ENCODE peak calls at places on chromosomes 4 and X, in ten cellular contexts. U is foreskin fibroblast, O is lower leg skin, M is fibroblast of the aortic adventitia, I is ascending aorta, H is suprapubic skin, G is bronchial epithelial cell, D is psoas muscle, W is WERI-Rb-1, F is PC-3. X is an unnamed sample.

GRCh38 chr4:159191989-159192388 is 89.1 kb downstream of the RAPGEF2 start:
- DNase-seq in U (peak; percentile 72), G (peak; percentile 76), W (no peak), O (no peak), F (peak; percentile 81), H (no peak), I (no peak), D (no peak), M (peak; percentile 76), X (peak; percentile 24)

GRCh38 chr4:130210871-130211270 is 1114.9 kb downstream of the C4orf33 start:
- DNase-seq in D (no peak), F (peak; percentile 47), H (no peak), I (no peak), G (peak; percentile 6), O (no peak), W (no peak), U (peak; percentile 0), M (peak; percentile 48), X (peak; percentile 64)

GRCh38 chr4:122874194-122874593 is 47.6 kb downstream of the FGF2 start:
- DNase-seq in U (peak; percentile 87), D (no peak), I (no peak), O (no peak), G (peak; percentile 83), W (no peak), H (no peak), M (peak; percentile 94), F (peak; percentile 67), X (peak; percentile 41)

GRCh38 chrX:148771440-148771839 is 271.0 kb downstream of the AFF2 start:
- DNase-seq in O (no peak), F (no peak), U (no peak), M (peak; percentile 2), D (no peak), W (no peak), H (no peak), I (no peak), G (no peak), X (no peak)

GRCh38 chrX:72137846-72138455 is 6.2 kb upstream of the RTL5 start:
- DNase-seq in D (no peak), I (no peak), G (no peak), F (no peak), U (no peak), O (peak; percentile 61), M (no peak), W (no peak), H (no peak), X (no peak)

GRCh38 chrX:96407501-96407900 is 277.1 kb upstream of the DIAPH2 start:
- DNase-seq in I (no peak), G (peak; percentile 55), W (no peak), M (peak; percentile 77), H (no peak), U (peak; percentile 80), D (no peak), F (peak; percentile 86), O (no peak), X (peak; percentile 20)

GRCh38 chr4:16598241-16599224 is 299.9 kb downstream of the LDB2 start:
- DNase-seq in U (no peak), G (no peak), D (no peak), I (no peak), M (peak; percentile 67), O (no peak), F (peak; percentile 75), W (no peak), H (no peak), X (no peak)

GRCh38 chr4:2792711-2793577 is at the start of gene SH3BP2:
- DNase-seq in O (peak; percentile 95), D (peak; percentile 91), W (peak; percentile 89), U (peak; percentile 87), M (peak; percentile 47), F (peak; percentile 59), I (no peak), G (peak; percentile 38), H (peak; percentile 89), X (no peak)

GRCh38 chr4:107261241-107261874 is 225.2 kb upstream of the DKK2 start:
- DNase-seq in F (peak; percentile 28), W (no peak), H (no peak), O (no peak), D (no peak), I (no peak), U (peak; percentile 30), G (peak; percentile 68), M (peak; percentile 13), X (no peak)

GRCh38 chrX:112863850-112864249 is 23.2 kb upstream of the AMOT start:
- DNase-seq in F (no peak), O (no peak), I (no peak), U (no peak), H (no peak), G (no peak), D (no peak), M (no peak), W (no peak), X (no peak)

GRCh38 chr4:37268311-37268710 is 23.8 kb downstream of the NWD2 start:
- DNase-seq in I (no peak), O (no peak), D (no peak), M (no peak), G (no peak), W (no peak), U (no peak), H (no peak), F (no peak), X (no peak)

GRCh38 chr4:48991357-48991756 is 5.3 kb downstream of the CWH43 start:
- DNase-seq in M (no peak), H (no peak), I (no peak), G (peak; percentile 55), F (no peak), U (no peak), D (no peak), O (no peak), W (no peak), X (no peak)

GRCh38 chr4:48985602-48985975 is 486 bp upstream of the CWH43 start:
- DNase-seq in U (no peak), G (no peak), D (no peak), H (no peak), F (no peak), O (no peak), I (no peak), W (no peak), M (no peak), X (no peak)

GRCh38 chr4:48989461-48990203 is 3.6 kb downstream of the CWH43 start:
- DNase-seq in H (no peak), O (no peak), F (no peak), U (no peak), G (no peak), D (no peak), W (no peak), I (no peak), M (no peak), X (no peak)

GRCh38 chr4:48986654-48987164 is 634 bp downstream of the CWH43 start:
- DNase-seq in F (peak; percentile 27), D (no peak), W (no peak), O (no peak), G (no peak), H (no peak), U (no peak), I (no peak), M (no peak), X (no peak)

DNA sequence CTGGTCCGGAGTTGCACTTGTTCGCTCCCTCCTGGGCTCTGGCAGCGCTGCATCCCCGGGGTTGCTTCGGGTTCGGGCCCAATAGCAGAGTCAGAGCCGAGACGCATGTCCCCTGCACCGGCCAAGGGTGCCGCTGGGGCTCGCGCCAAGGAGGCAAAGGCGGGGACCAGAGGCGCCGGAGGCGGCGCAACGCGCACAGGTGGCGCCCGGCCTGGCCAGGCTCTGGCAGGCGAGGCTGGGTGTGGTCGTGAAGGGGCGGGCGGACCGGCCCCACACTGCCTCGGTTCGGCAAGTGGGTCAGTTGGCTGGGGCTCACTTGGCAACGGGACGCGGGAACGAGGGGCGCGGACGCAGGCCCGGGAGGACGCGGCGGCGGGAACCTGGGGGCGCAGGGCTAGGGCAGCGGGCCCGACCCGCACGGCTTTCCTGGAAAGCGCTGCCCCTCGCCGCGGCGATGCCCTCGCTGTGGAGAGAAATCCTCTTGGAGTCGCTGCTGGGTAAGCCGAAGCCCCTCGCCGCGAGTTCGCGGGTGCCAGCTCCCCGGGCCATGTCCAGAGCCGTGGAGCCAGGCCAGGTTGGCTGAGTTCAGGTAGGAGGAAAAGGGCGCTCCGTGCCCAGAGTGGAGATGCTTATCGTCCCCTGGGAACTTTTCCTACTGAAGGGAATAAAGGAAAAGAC is at the start of gene CWH43:
- DNase-seq in I (no peak), G (no peak), F (peak; percentile 61), H (no peak), D (no peak), W (peak; percentile 42), O (no peak), M (no peak), U (peak; percentile 7), X (no peak)
- H3K4me3 ChIP-seq in I (peak within 1 kb of the TSS; percentile 22), G (peak within 1 kb of the TSS; percentile 44), F (peak within 1 kb of the TSS; percentile 77), H (peak within 1 kb of the TSS; percentile 54), D (peak within 1 kb of the TSS; percentile 22), W (peak within 1 kb of the TSS; percentile 26), O (peak within 1 kb of the TSS; percentile 16), M (no peak within 1 kb of the TSS), U (no peak within 1 kb of the TSS), X (peak within 1 kb of the TSS; percentile 23)

DNA sequence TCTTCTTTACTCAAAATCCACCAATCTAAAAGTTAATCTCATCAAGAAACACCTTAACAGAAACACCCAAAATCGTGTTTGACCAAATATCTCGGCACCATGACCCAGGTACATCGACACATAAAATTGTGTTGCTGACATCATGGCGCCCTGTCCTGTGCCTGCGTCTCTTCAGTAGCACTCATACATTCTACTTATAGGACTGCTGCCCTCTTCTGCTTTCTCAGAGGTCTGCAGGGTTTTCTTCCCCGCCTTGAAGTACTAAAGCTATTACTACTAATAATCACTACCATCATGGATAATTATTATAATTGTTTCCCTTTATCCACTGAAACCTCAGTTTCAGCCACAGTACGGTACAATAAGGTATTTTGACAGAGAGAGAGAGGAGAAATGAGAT is 1403.1 kb upstream of the TENM3 start:
- DNase-seq in I (no peak), D (no peak), O (no peak), M (no peak), W (no peak), H (no peak), G (no peak), F (no peak), U (no peak), X (no peak)
- TF ChIP-seq CTCF in I (no peak), D (no peak), O (no peak), M (no peak), W (peak; percentile 27), H (no peak), G (no peak), F (peak; percentile 9), U (no peak), X (no peak)

DNA sequence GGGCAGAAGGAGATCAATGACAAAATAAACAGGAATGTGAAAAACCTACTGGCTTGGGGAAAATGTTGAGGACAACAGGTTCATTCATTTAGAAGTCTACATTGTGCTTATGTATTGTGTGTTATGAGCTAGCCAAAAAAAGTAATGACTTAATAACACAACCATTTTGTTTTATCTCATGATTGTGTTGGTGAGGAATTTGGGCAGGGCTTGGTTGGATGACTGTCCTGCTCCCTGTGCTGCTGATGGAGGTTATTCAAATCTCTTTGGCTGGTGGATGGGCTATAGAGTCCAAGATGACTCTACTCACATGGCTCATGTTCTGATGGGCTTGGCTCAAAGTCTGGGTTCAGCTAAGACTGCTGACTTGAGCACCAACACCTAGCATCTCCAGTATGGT is 116.3 kb downstream of the HS3ST1 start:
- DNase-seq in W (no peak), O (no peak), F (peak; percentile 15), G (peak; percentile 92), D (no peak), I (no peak), U (peak; percentile 2), M (peak; percentile 95), H (no peak), X (peak; percentile 37)
- H3K4me3 ChIP-seq in W (no peak overlapping the region), O (no peak overlapping the region), F (no peak overlapping the region), G (no peak overlapping the region), D (no peak overlapping the region), I (no peak overlapping the region), U (no peak overlapping the region), M (no peak overlapping the region), H (no peak overlapping the region), X (no peak overlapping the region)

GRCh38 chr4:13215560-13215959 is 268.6 kb downstream of the RAB28 start:
- DNase-seq in D (no peak), F (no peak), W (no peak), I (no peak), O (no peak), M (no peak), U (no peak), G (no peak), H (no peak), X (no peak)
- TF ChIP-seq CTCF in D (no peak), F (no peak), W (no peak), I (no peak), O (no peak), M (no peak), U (no peak), G (no peak), H (no peak), X (no peak)